ENCODE peak calls at places on chromosomes 3 and 15, in eight cellular contexts. J is caudate nucleus; R is NAMALWA; N is ecto neural progenitor cell; M is stimulated activated CD4-positive, alpha-beta T cell treated with anti-CD3 and anti-CD28 coated beads, Interleukin-4, amount 100 ng/mL, for 1 hour; P is A673; A is choroid plexus epithelial cell; U is amniotic stem cell. E is an unnamed sample.

GRCh38 chr3:138092023-138092422 is 23.4 kb downstream of the DZIP1L start:
- DNase-seq in A (peak), N (no peak), P (no peak), R (no peak), M (no peak), U (no peak), J (no peak), E (no peak)

GRCh38 chr3:116767726-116768125 is 58.1 kb downstream of the TUSC7 start:
- DNase-seq in U (no peak), A (no peak), N (no peak), P (no peak), R (no peak), J (no peak), M (no peak), E (no peak)

GRCh38 chr3:141998674-141999290 is 122.3 kb downstream of the ATP1B3 start:
- DNase-seq in M (no peak), J (no peak), P (peak), N (no peak), R (peak), U (no peak), A (peak), E (peak)

GRCh38 chr3:147424325-147424910 is 15.3 kb downstream of the ZIC1 start:
- DNase-seq in M (no peak), P (no peak), R (no peak), J (no peak), A (peak), N (peak), U (no peak), E (no peak)

GRCh38 chr3:5480190-5480589 is 292.7 kb downstream of the EDEM1 start:
- DNase-seq in J (no peak), N (no peak), M (no peak), U (no peak), A (no peak), R (no peak), P (no peak), E (no peak)

GRCh38 chr3:50047426-50047825 is 41.3 kb upstream of the RBM5 start:
- DNase-seq in U (no peak), M (no peak), J (no peak), N (no peak), R (no peak), P (no peak), A (no peak), E (no peak)

GRCh38 chr15:85773916-85774315 is 20.8 kb downstream of the KLHL25 start:
- DNase-seq in J (no peak), A (no peak), M (no peak), U (no peak), P (no peak), N (no peak), R (no peak), E (no peak)

GRCh38 chr15:67917636-67918035 is 77.8 kb upstream of the RNU6-1 start:
- DNase-seq in N (no peak), R (no peak), P (no peak), J (no peak), M (no peak), A (no peak), U (no peak), E (no peak)

GRCh38 chr3:28066020-28066419 is 175.4 kb upstream of the CMC1 start:
- DNase-seq in J (no peak), P (no peak), M (no peak), R (no peak), U (no peak), N (no peak), A (no peak), E (no peak)

GRCh38 chr15:73295630-73296286 is 73.0 kb downstream of the HCN4 start:
- DNase-seq in J (no peak), P (no peak), M (no peak), R (no peak), A (peak), U (no peak), N (no peak), E (no peak)

GRCh38 chr15:71249986-71250385 is 134.7 kb downstream of the THSD4 start:
- DNase-seq in M (no peak), U (no peak), J (no peak), A (peak), R (no peak), N (no peak), P (no peak), E (no peak)

GRCh38 chr3:120780977-120781376 is 38.4 kb downstream of the GTF2E1 start:
- DNase-seq in P (no peak), R (no peak), J (no peak), N (no peak), U (no peak), M (no peak), A (peak), E (peak)

GRCh38 chr3:196111939-196112386 is 30.1 kb upstream of the TFRC start:
- DNase-seq in R (peak), U (no peak), N (no peak), A (no peak), J (no peak), M (peak), P (no peak), E (no peak)

GRCh38 chr3:81980566-81981494 is 219.4 kb upstream of the GBE1 start:
- DNase-seq in A (no peak), N (no peak), M (no peak), R (no peak), J (no peak), U (no peak), P (no peak), E (no peak)

GRCh38 chr3:189040934-189041333 is 130.8 kb upstream of the TPRG1 start:
- DNase-seq in A (no peak), J (no peak), M (no peak), U (no peak), P (no peak), N (no peak), R (no peak), E (no peak)

GRCh38 chr3:33144433-33144832 is 30.6 kb downstream of the CRTAP start:
- DNase-seq in M (peak), U (no peak), P (peak), R (peak), A (no peak), N (peak), J (no peak), E (peak)

GRCh38 chr15:100902436-100903190 is 16.5 kb upstream of the LRRK1 start:
- DNase-seq in M (no peak), R (no peak), N (no peak), P (peak), A (peak), U (no peak), J (no peak), E (peak)

GRCh38 chr3:129608087-129608935 is 1.8 kb upstream of the PLXND1 start:
- DNase-seq in M (no peak), A (peak), N (no peak), P (peak), J (no peak), R (no peak), U (no peak), E (peak)

GRCh38 chr3:185925353-185925752 is 12.5 kb downstream of the TRA2B start:
- DNase-seq in N (no peak), R (no peak), J (no peak), M (no peak), A (no peak), P (no peak), U (no peak), E (no peak)

GRCh38 chr15:44811347-44811746 is 75.0 kb downstream of the TRIM69 start:
- DNase-seq in J (no peak), A (no peak), P (no peak), R (peak), U (no peak), M (no peak), N (no peak), E (no peak)

GRCh38 chr15:90347666-90348065 is 4.4 kb upstream of the ZNF774 start:
- DNase-seq in U (no peak), J (no peak), P (no peak), M (no peak), R (no peak), A (no peak), N (no peak), E (no peak)

GRCh38 chr3:30578986-30579579 is 27.3 kb upstream of the TGFBR2 start:
- DNase-seq in P (no peak), U (no peak), A (no peak), J (no peak), N (no peak), R (no peak), M (no peak), E (no peak)